ENCODE peak calls at places on chromosome 2, in seven cellular contexts. One of them, this sample, is unnamed.
A peak's percentile ranks its signal among the peaks of the same experiment; 100 is the strongest.

GRCh38 chr2:143300531-143300930 is 171.3 kb downstream of the ARHGAP15 start:
- DNase-seq in progenitor cell of endocrine pancreas: no peak
- DNase-seq in fibroblast of villous mesenchyme: peak; percentile 39
- DNase-seq in foreskin fibroblast: no peak
- DNase-seq in CD4-positive, alpha-beta T cell: no peak
- DNase-seq in lower lobe of right lung: no peak
- DNase-seq in neural progenitor cell: no peak
- DNase-seq in this sample: no peak

GRCh38 chr2:241356871-241357260 is 781 bp downstream of the FARP2 start:
- DNase-seq in lower lobe of right lung: no peak
- DNase-seq in foreskin fibroblast: no peak
- DNase-seq in progenitor cell of endocrine pancreas: no peak
- DNase-seq in CD4-positive, alpha-beta T cell: no peak
- DNase-seq in fibroblast of villous mesenchyme: no peak
- DNase-seq in neural progenitor cell: no peak
- DNase-seq in this sample: no peak

GRCh38 chr2:172465417-172466334 is 38.3 kb downstream of the ITGA6 start:
- DNase-seq in lower lobe of right lung: peak; percentile 54
- DNase-seq in foreskin fibroblast: peak; percentile 76
- DNase-seq in progenitor cell of endocrine pancreas: peak; percentile 34
- DNase-seq in fibroblast of villous mesenchyme: peak; percentile 89
- DNase-seq in CD4-positive, alpha-beta T cell: peak; percentile 68
- DNase-seq in neural progenitor cell: peak; percentile 78
- DNase-seq in this sample: peak; percentile 55

GRCh38 chr2:151367571-151367970 is 10.2 kb downstream of the TNFAIP6 start:
- DNase-seq in lower lobe of right lung: no peak
- DNase-seq in neural progenitor cell: no peak
- DNase-seq in foreskin fibroblast: no peak
- DNase-seq in fibroblast of villous mesenchyme: peak; percentile 42
- DNase-seq in progenitor cell of endocrine pancreas: no peak
- DNase-seq in CD4-positive, alpha-beta T cell: no peak
- DNase-seq in this sample: no peak

GRCh38 chr2:228827056-228827455 is 444.0 kb downstream of the PID1 start:
- DNase-seq in fibroblast of villous mesenchyme: peak; percentile 38
- DNase-seq in lower lobe of right lung: no peak
- DNase-seq in neural progenitor cell: no peak
- DNase-seq in CD4-positive, alpha-beta T cell: no peak
- DNase-seq in progenitor cell of endocrine pancreas: no peak
- DNase-seq in foreskin fibroblast: peak; percentile 54
- DNase-seq in this sample: no peak

GRCh38 chr2:168015274-168015953 is 232.0 kb downstream of the STK39 start:
- DNase-seq in neural progenitor cell: no peak
- DNase-seq in progenitor cell of endocrine pancreas: no peak
- DNase-seq in CD4-positive, alpha-beta T cell: no peak
- DNase-seq in lower lobe of right lung: no peak
- DNase-seq in foreskin fibroblast: no peak
- DNase-seq in fibroblast of villous mesenchyme: no peak
- DNase-seq in this sample: no peak

GRCh38 chr2:239882781-239883180 is 142.4 kb downstream of the NDUFA10 start:
- DNase-seq in lower lobe of right lung: no peak
- DNase-seq in CD4-positive, alpha-beta T cell: no peak
- DNase-seq in neural progenitor cell: no peak
- DNase-seq in foreskin fibroblast: no peak
- DNase-seq in fibroblast of villous mesenchyme: no peak
- DNase-seq in progenitor cell of endocrine pancreas: no peak
- DNase-seq in this sample: no peak

GRCh38 chr2:240643811-240644150 is 18.5 kb downstream of the GPR35 start:
- DNase-seq in foreskin fibroblast: no peak
- DNase-seq in lower lobe of right lung: no peak
- DNase-seq in progenitor cell of endocrine pancreas: no peak
- DNase-seq in CD4-positive, alpha-beta T cell: no peak
- DNase-seq in neural progenitor cell: no peak
- DNase-seq in fibroblast of villous mesenchyme: no peak
- DNase-seq in this sample: no peak

GRCh38 chr2:150802648-150803047 is 315.2 kb upstream of the RND3 start:
- DNase-seq in foreskin fibroblast: no peak
- DNase-seq in neural progenitor cell: no peak
- DNase-seq in lower lobe of right lung: no peak
- DNase-seq in progenitor cell of endocrine pancreas: no peak
- DNase-seq in fibroblast of villous mesenchyme: peak; percentile 39
- DNase-seq in CD4-positive, alpha-beta T cell: no peak
- DNase-seq in this sample: no peak

GRCh38 chr2:43343573-43344304 is 117.3 kb upstream of the ZFP36L2 start:
- DNase-seq in CD4-positive, alpha-beta T cell: no peak
- DNase-seq in neural progenitor cell: no peak
- DNase-seq in lower lobe of right lung: no peak
- DNase-seq in foreskin fibroblast: peak; percentile 88
- DNase-seq in progenitor cell of endocrine pancreas: no peak
- DNase-seq in fibroblast of villous mesenchyme: peak; percentile 92
- DNase-seq in this sample: no peak

GRCh38 chr2:32932825-32933755 is 13.7 kb upstream of the LTBP1 start:
- DNase-seq in progenitor cell of endocrine pancreas: no peak
- DNase-seq in fibroblast of villous mesenchyme: no peak
- DNase-seq in CD4-positive, alpha-beta T cell: no peak
- DNase-seq in lower lobe of right lung: no peak
- DNase-seq in neural progenitor cell: no peak
- DNase-seq in foreskin fibroblast: no peak
- DNase-seq in this sample: no peak

GRCh38 chr2:45329045-45329677 is 281.9 kb downstream of the SRBD1 start:
- DNase-seq in progenitor cell of endocrine pancreas: no peak
- DNase-seq in fibroblast of villous mesenchyme: no peak
- DNase-seq in neural progenitor cell: peak; percentile 20
- DNase-seq in CD4-positive, alpha-beta T cell: no peak
- DNase-seq in foreskin fibroblast: peak; percentile 47
- DNase-seq in lower lobe of right lung: no peak
- DNase-seq in this sample: no peak
- TF ChIP-seq CTCF in progenitor cell of endocrine pancreas: no peak
- TF ChIP-seq CTCF in fibroblast of villous mesenchyme: no peak
- TF ChIP-seq CTCF in neural progenitor cell: no peak
- TF ChIP-seq CTCF in CD4-positive, alpha-beta T cell: no peak
- TF ChIP-seq CTCF in foreskin fibroblast: peak; percentile 12
- TF ChIP-seq CTCF in lower lobe of right lung: no peak
- TF ChIP-seq CTCF in this sample: no peak

GRCh38 chr2:133262888-133263287 is 305.4 kb downstream of the NCKAP5 start:
- DNase-seq in fibroblast of villous mesenchyme: no peak
- DNase-seq in foreskin fibroblast: no peak
- DNase-seq in neural progenitor cell: peak; percentile 11
- DNase-seq in CD4-positive, alpha-beta T cell: no peak
- DNase-seq in progenitor cell of endocrine pancreas: no peak
- DNase-seq in lower lobe of right lung: no peak
- DNase-seq in this sample: no peak
- TF ChIP-seq CTCF in fibroblast of villous mesenchyme: peak; percentile 15
- TF ChIP-seq CTCF in foreskin fibroblast: peak; percentile 37
- TF ChIP-seq CTCF in neural progenitor cell: peak; percentile 55
- TF ChIP-seq CTCF in CD4-positive, alpha-beta T cell: no peak
- TF ChIP-seq CTCF in progenitor cell of endocrine pancreas: peak; percentile 10
- TF ChIP-seq CTCF in lower lobe of right lung: no peak
- TF ChIP-seq CTCF in this sample: no peak

GRCh38 chr2:145484443-145485086 is 964.6 kb upstream of the ZEB2 start:
- DNase-seq in CD4-positive, alpha-beta T cell: no peak
- DNase-seq in lower lobe of right lung: no peak
- DNase-seq in neural progenitor cell: no peak
- DNase-seq in foreskin fibroblast: peak; percentile 78
- DNase-seq in progenitor cell of endocrine pancreas: no peak
- DNase-seq in fibroblast of villous mesenchyme: peak; percentile 63
- DNase-seq in this sample: no peak
- TF ChIP-seq CTCF in CD4-positive, alpha-beta T cell: no peak
- TF ChIP-seq CTCF in lower lobe of right lung: no peak
- TF ChIP-seq CTCF in neural progenitor cell: peak; percentile 28
- TF ChIP-seq CTCF in foreskin fibroblast: peak; percentile 27
- TF ChIP-seq CTCF in progenitor cell of endocrine pancreas: no peak
- TF ChIP-seq CTCF in fibroblast of villous mesenchyme: peak; percentile 33
- TF ChIP-seq CTCF in this sample: no peak

GRCh38 chr2:112727276-112728028 is 6.6 kb downstream of the NT5DC4 start:
- DNase-seq in lower lobe of right lung: no peak
- DNase-seq in progenitor cell of endocrine pancreas: no peak
- DNase-seq in foreskin fibroblast: no peak
- DNase-seq in fibroblast of villous mesenchyme: no peak
- DNase-seq in CD4-positive, alpha-beta T cell: no peak
- DNase-seq in neural progenitor cell: no peak
- DNase-seq in this sample: no peak

GRCh38 chr2:112724611-112725525 is 4.0 kb downstream of the NT5DC4 start:
- DNase-seq in lower lobe of right lung: no peak
- DNase-seq in fibroblast of villous mesenchyme: no peak
- DNase-seq in neural progenitor cell: peak; percentile 47
- DNase-seq in CD4-positive, alpha-beta T cell: no peak
- DNase-seq in foreskin fibroblast: no peak
- DNase-seq in progenitor cell of endocrine pancreas: no peak
- DNase-seq in this sample: peak; percentile 50

GRCh38 chr2:112723995-112724394 is 3.2 kb downstream of the NT5DC4 start:
- DNase-seq in progenitor cell of endocrine pancreas: no peak
- DNase-seq in foreskin fibroblast: no peak
- DNase-seq in neural progenitor cell: no peak
- DNase-seq in lower lobe of right lung: no peak
- DNase-seq in CD4-positive, alpha-beta T cell: no peak
- DNase-seq in fibroblast of villous mesenchyme: no peak
- DNase-seq in this sample: no peak

GRCh38 chr2:112726487-112727190 is 5.8 kb downstream of the NT5DC4 start:
- DNase-seq in progenitor cell of endocrine pancreas: peak; percentile 90
- DNase-seq in CD4-positive, alpha-beta T cell: peak; percentile 84
- DNase-seq in neural progenitor cell: peak; percentile 95
- DNase-seq in fibroblast of villous mesenchyme: peak; percentile 90
- DNase-seq in lower lobe of right lung: peak; percentile 95
- DNase-seq in foreskin fibroblast: peak; percentile 86
- DNase-seq in this sample: peak; percentile 94

DNA sequence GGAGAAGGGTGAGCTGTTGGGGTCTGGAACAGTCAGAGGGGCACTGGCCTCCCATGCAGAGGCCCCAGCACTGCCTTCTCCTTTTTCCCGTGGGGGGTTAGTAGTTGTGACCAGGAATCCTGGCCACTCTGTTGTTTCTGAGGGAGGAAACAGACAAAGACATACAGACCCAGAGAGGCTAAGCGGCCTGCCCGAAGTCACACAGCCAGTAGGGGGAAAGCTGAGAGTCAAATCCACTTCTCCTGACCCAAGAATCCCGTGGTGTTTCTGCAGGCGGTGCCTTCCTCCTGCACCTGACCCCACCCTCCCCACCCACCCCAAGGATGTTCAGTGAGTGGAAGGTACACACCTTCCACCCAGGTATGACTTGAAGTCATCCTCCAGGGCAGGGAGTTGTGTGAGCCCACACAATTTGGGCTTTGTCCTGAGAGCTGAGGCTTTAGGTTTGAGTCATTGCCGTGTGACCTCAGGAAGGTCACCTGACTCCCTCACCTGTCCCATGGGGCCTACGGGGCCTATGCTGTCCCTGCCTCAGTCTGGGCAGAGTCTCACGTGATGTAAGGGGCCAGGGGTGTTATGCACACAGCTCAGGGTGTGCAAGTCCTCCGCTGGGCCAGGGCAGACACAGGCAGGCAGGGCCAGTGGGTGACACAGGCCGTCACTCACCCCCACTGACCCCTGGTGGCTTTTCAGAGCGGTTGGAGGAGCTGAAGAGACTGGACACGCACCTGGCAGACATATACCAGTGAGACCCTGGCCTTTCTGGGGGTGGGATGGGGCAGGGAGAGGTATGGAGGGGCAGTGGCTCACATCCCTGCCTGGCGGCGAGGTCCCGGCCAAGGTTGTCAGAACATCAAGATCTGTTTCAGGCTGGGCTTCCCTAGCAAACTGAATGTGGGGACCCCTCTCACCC is 5.0 kb downstream of the NT5DC4 start:
- DNase-seq in foreskin fibroblast: no peak
- DNase-seq in progenitor cell of endocrine pancreas: no peak
- DNase-seq in neural progenitor cell: peak; percentile 18
- DNase-seq in CD4-positive, alpha-beta T cell: no peak
- DNase-seq in fibroblast of villous mesenchyme: no peak
- DNase-seq in lower lobe of right lung: no peak
- DNase-seq in this sample: no peak
- TF ChIP-seq CTCF in foreskin fibroblast: no peak
- TF ChIP-seq CTCF in progenitor cell of endocrine pancreas: no peak
- TF ChIP-seq CTCF in neural progenitor cell: no peak
- TF ChIP-seq CTCF in CD4-positive, alpha-beta T cell: no peak
- TF ChIP-seq CTCF in fibroblast of villous mesenchyme: no peak
- TF ChIP-seq CTCF in lower lobe of right lung: no peak
- TF ChIP-seq CTCF in this sample: no peak

GRCh38 chr2:35035883-35036282 is 1319.7 kb upstream of the CRIM1 start:
- DNase-seq in lower lobe of right lung: no peak
- DNase-seq in fibroblast of villous mesenchyme: no peak
- DNase-seq in CD4-positive, alpha-beta T cell: no peak
- DNase-seq in foreskin fibroblast: no peak
- DNase-seq in neural progenitor cell: peak; percentile 7
- DNase-seq in progenitor cell of endocrine pancreas: no peak
- DNase-seq in this sample: no peak
- TF ChIP-seq CTCF in lower lobe of right lung: no peak
- TF ChIP-seq CTCF in fibroblast of villous mesenchyme: no peak
- TF ChIP-seq CTCF in CD4-positive, alpha-beta T cell: no peak
- TF ChIP-seq CTCF in foreskin fibroblast: no peak
- TF ChIP-seq CTCF in neural progenitor cell: peak; percentile 23
- TF ChIP-seq CTCF in progenitor cell of endocrine pancreas: peak; percentile 17
- TF ChIP-seq CTCF in this sample: no peak

GRCh38 chr2:158616480-158616879 is 159.7 kb downstream of the PKP4 start:
- DNase-seq in neural progenitor cell: no peak
- DNase-seq in foreskin fibroblast: no peak
- DNase-seq in lower lobe of right lung: no peak
- DNase-seq in fibroblast of villous mesenchyme: no peak
- DNase-seq in CD4-positive, alpha-beta T cell: no peak
- DNase-seq in progenitor cell of endocrine pancreas: no peak
- DNase-seq in this sample: no peak

GRCh38 chr2:158619496-158619895 is 162.7 kb downstream of the PKP4 start:
- DNase-seq in foreskin fibroblast: peak; percentile 18
- DNase-seq in neural progenitor cell: peak; percentile 7
- DNase-seq in lower lobe of right lung: no peak
- DNase-seq in CD4-positive, alpha-beta T cell: no peak
- DNase-seq in fibroblast of villous mesenchyme: peak; percentile 42
- DNase-seq in progenitor cell of endocrine pancreas: no peak
- DNase-seq in this sample: no peak

GRCh38 chr2:158618859-158619490 is 162.2 kb downstream of the PKP4 start:
- DNase-seq in fibroblast of villous mesenchyme: no peak
- DNase-seq in foreskin fibroblast: no peak
- DNase-seq in lower lobe of right lung: no peak
- DNase-seq in progenitor cell of endocrine pancreas: no peak
- DNase-seq in CD4-positive, alpha-beta T cell: no peak
- DNase-seq in neural progenitor cell: no peak
- DNase-seq in this sample: no peak

GRCh38 chr2:158624071-158624470 is 167.3 kb downstream of the PKP4 start:
- DNase-seq in lower lobe of right lung: no peak
- DNase-seq in fibroblast of villous mesenchyme: no peak
- DNase-seq in neural progenitor cell: no peak
- DNase-seq in foreskin fibroblast: no peak
- DNase-seq in progenitor cell of endocrine pancreas: no peak
- DNase-seq in CD4-positive, alpha-beta T cell: no peak
- DNase-seq in this sample: no peak

GRCh38 chr2:158620656-158621055 is 163.9 kb downstream of the PKP4 start:
- DNase-seq in progenitor cell of endocrine pancreas: no peak
- DNase-seq in neural progenitor cell: no peak
- DNase-seq in lower lobe of right lung: no peak
- DNase-seq in CD4-positive, alpha-beta T cell: no peak
- DNase-seq in foreskin fibroblast: no peak
- DNase-seq in fibroblast of villous mesenchyme: no peak
- DNase-seq in this sample: no peak
- TF ChIP-seq CTCF in progenitor cell of endocrine pancreas: no peak
- TF ChIP-seq CTCF in neural progenitor cell: no peak
- TF ChIP-seq CTCF in lower lobe of right lung: no peak
- TF ChIP-seq CTCF in CD4-positive, alpha-beta T cell: no peak
- TF ChIP-seq CTCF in foreskin fibroblast: no peak
- TF ChIP-seq CTCF in fibroblast of villous mesenchyme: no peak
- TF ChIP-seq CTCF in this sample: no peak

DNA sequence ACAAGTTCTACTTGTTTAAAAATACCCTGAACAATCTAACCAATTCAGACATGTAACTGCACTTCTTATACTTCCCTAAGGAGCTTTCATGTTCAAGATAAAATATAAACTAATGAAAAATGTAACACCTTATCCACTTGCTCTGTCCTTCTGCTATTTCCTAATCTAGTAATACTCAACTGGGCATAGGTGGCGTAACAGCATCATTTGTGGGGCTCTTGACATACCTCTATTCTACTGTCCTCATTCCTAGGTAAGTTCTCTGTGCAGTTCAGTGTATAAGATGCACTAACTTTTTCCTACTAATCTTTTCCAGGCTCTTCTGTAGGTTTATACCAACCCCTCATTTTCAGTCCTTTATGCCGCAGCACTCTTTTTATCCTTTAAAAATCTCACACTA is 36.7 kb downstream of the PRKD3 start:
- DNase-seq in lower lobe of right lung: no peak
- DNase-seq in foreskin fibroblast: no peak
- DNase-seq in CD4-positive, alpha-beta T cell: no peak
- DNase-seq in progenitor cell of endocrine pancreas: no peak
- DNase-seq in neural progenitor cell: peak; percentile 7
- DNase-seq in fibroblast of villous mesenchyme: no peak
- DNase-seq in this sample: no peak
- TF ChIP-seq CTCF in lower lobe of right lung: peak; percentile 30
- TF ChIP-seq CTCF in foreskin fibroblast: no peak
- TF ChIP-seq CTCF in CD4-positive, alpha-beta T cell: no peak
- TF ChIP-seq CTCF in progenitor cell of endocrine pancreas: no peak
- TF ChIP-seq CTCF in neural progenitor cell: peak; percentile 24
- TF ChIP-seq CTCF in fibroblast of villous mesenchyme: no peak
- TF ChIP-seq CTCF in this sample: no peak